ENCODE peak calls at places on chromosomes 4 and X, in six cellular contexts. One of them, this sample, is unnamed.
A peak's percentile ranks its signal among the peaks of the same experiment; 100 is the strongest.

GRCh38 chr4:4555916-4556315 is 14.1 kb upstream of the STX18 start:
- DNase-seq in uterus: no peak
- DNase-seq in mucosa of descending colon: no peak
- DNase-seq in HFFc6: peak; percentile 90
- DNase-seq in A549: no peak
- DNase-seq in dorsolateral prefrontal cortex: no peak
- DNase-seq in this sample: no peak

GRCh38 chrX:66017659-66018170 is 22.2 kb downstream of the VSIG4 start:
- DNase-seq in uterus: no peak
- DNase-seq in mucosa of descending colon: no peak
- DNase-seq in HFFc6: no peak
- DNase-seq in A549: no peak
- DNase-seq in dorsolateral prefrontal cortex: no peak
- DNase-seq in this sample: no peak

GRCh38 chrX:23228950-23229448 is 105.7 kb upstream of the PTCHD1 start:
- DNase-seq in uterus: no peak
- DNase-seq in mucosa of descending colon: no peak
- DNase-seq in HFFc6: no peak
- DNase-seq in A549: no peak
- DNase-seq in dorsolateral prefrontal cortex: no peak
- DNase-seq in this sample: no peak

GRCh38 chr4:76523593-76523992 is 88.6 kb downstream of the SHROOM3 start:
- DNase-seq in uterus: no peak
- DNase-seq in mucosa of descending colon: no peak
- DNase-seq in HFFc6: no peak
- DNase-seq in A549: no peak
- DNase-seq in dorsolateral prefrontal cortex: no peak
- DNase-seq in this sample: no peak

GRCh38 chr4:64407000-64407399 is 2.2 kb downstream of the TECRL start:
- DNase-seq in uterus: no peak
- DNase-seq in mucosa of descending colon: no peak
- DNase-seq in HFFc6: no peak
- DNase-seq in A549: no peak
- DNase-seq in dorsolateral prefrontal cortex: no peak
- DNase-seq in this sample: no peak

GRCh38 chrX:9532349-9532748 is 67.5 kb downstream of the TBL1X start:
- DNase-seq in uterus: peak; percentile 68
- DNase-seq in mucosa of descending colon: no peak
- DNase-seq in HFFc6: no peak
- DNase-seq in A549: no peak
- DNase-seq in dorsolateral prefrontal cortex: no peak
- DNase-seq in this sample: no peak

GRCh38 chrX:149494844-149495565 is 10.1 kb downstream of the IDS start:
- DNase-seq in uterus: no peak
- DNase-seq in mucosa of descending colon: no peak
- DNase-seq in HFFc6: no peak
- DNase-seq in A549: peak; percentile 18
- DNase-seq in dorsolateral prefrontal cortex: no peak
- DNase-seq in this sample: no peak

GRCh38 chr4:11194431-11194830 is 234.3 kb downstream of the HS3ST1 start:
- DNase-seq in uterus: no peak
- DNase-seq in mucosa of descending colon: no peak
- DNase-seq in HFFc6: no peak
- DNase-seq in A549: no peak
- DNase-seq in dorsolateral prefrontal cortex: no peak
- DNase-seq in this sample: no peak

GRCh38 chr4:123014038-123014437 is 91.6 kb upstream of the NUDT6 start:
- DNase-seq in uterus: no peak
- DNase-seq in mucosa of descending colon: no peak
- DNase-seq in HFFc6: no peak
- DNase-seq in A549: no peak
- DNase-seq in dorsolateral prefrontal cortex: no peak
- DNase-seq in this sample: no peak

GRCh38 chr4:172989984-172990711 is 178.5 kb upstream of the GALNT7 start:
- DNase-seq in uterus: no peak
- DNase-seq in mucosa of descending colon: no peak
- DNase-seq in HFFc6: no peak
- DNase-seq in A549: no peak
- DNase-seq in dorsolateral prefrontal cortex: no peak
- DNase-seq in this sample: no peak

GRCh38 chr4:147933316-147933715 is 201.4 kb downstream of the ARHGAP10 start:
- DNase-seq in uterus: no peak
- DNase-seq in mucosa of descending colon: no peak
- DNase-seq in HFFc6: no peak
- DNase-seq in A549: no peak
- DNase-seq in dorsolateral prefrontal cortex: no peak
- DNase-seq in this sample: no peak

GRCh38 chr4:101282076-101282844 is 65.1 kb downstream of the PPP3CA start:
- DNase-seq in uterus: no peak
- DNase-seq in mucosa of descending colon: no peak
- DNase-seq in HFFc6: no peak
- DNase-seq in A549: no peak
- DNase-seq in dorsolateral prefrontal cortex: no peak
- DNase-seq in this sample: no peak

GRCh38 chr4:100591156-100591876 is 73.5 kb upstream of the EMCN start:
- DNase-seq in uterus: no peak
- DNase-seq in mucosa of descending colon: no peak
- DNase-seq in HFFc6: no peak
- DNase-seq in A549: no peak
- DNase-seq in dorsolateral prefrontal cortex: no peak
- DNase-seq in this sample: no peak

GRCh38 chrX:50747471-50747900 is 66.5 kb downstream of the SHROOM4 start:
- DNase-seq in uterus: no peak
- DNase-seq in mucosa of descending colon: no peak
- DNase-seq in HFFc6: no peak
- DNase-seq in A549: peak; percentile 11
- DNase-seq in dorsolateral prefrontal cortex: no peak
- DNase-seq in this sample: peak; percentile 13

GRCh38 chrX:39162322-39162721 is 361.1 kb downstream of the MID1IP1 start:
- DNase-seq in uterus: peak; percentile 20
- DNase-seq in mucosa of descending colon: peak; percentile 76
- DNase-seq in HFFc6: no peak
- DNase-seq in A549: no peak
- DNase-seq in dorsolateral prefrontal cortex: no peak
- DNase-seq in this sample: peak; percentile 47

GRCh38 chr4:168797176-168797575 is 212.9 kb downstream of the CBR4 start:
- DNase-seq in uterus: no peak
- DNase-seq in mucosa of descending colon: no peak
- DNase-seq in HFFc6: peak; percentile 73
- DNase-seq in A549: peak; percentile 77
- DNase-seq in dorsolateral prefrontal cortex: no peak
- DNase-seq in this sample: no peak

GRCh38 chr4:61992351-61992750 is 792.2 kb downstream of the ADGRL3 start:
- DNase-seq in uterus: no peak
- DNase-seq in mucosa of descending colon: no peak
- DNase-seq in HFFc6: no peak
- DNase-seq in A549: no peak
- DNase-seq in dorsolateral prefrontal cortex: no peak
- DNase-seq in this sample: peak; percentile 37

GRCh38 chrX:21529771-21530170 is 128.4 kb downstream of the KLHL34 start:
- DNase-seq in uterus: no peak
- DNase-seq in mucosa of descending colon: no peak
- DNase-seq in HFFc6: no peak
- DNase-seq in A549: no peak
- DNase-seq in dorsolateral prefrontal cortex: no peak
- DNase-seq in this sample: no peak

DNA sequence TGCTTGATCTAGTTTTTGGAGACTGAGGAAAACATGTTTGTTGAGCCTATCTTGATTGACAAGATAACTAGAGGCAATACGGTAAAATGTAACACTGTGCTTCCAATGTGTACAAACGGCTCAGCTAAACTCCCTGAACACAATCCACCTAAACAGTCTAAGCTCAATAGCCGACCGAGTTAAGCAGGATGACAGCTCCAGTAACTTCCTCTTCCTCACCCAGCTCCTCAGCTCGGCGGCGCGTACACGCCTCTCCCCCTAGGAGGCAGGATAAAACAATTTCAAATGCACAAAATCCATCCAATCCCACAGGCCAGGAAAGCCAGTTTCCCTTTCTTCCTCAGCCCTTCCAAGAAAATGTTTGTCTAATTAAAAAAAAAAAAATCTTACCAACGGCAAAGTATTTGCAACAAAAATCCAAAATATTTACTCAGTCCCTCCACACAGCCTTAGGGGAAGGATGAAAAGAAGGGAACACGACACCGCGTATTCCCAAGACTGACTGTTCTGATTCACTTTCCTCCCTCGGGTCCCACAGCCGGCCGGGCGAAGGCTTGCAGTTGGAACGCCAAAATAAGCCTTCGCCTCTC is 996 bp downstream of the CNOT6L start:
- DNase-seq in uterus: peak; percentile 62
- DNase-seq in mucosa of descending colon: peak; percentile 83
- DNase-seq in HFFc6: peak; percentile 86
- DNase-seq in A549: peak; percentile 83
- DNase-seq in dorsolateral prefrontal cortex: peak; percentile 63
- DNase-seq in this sample: peak; percentile 65
- TF ChIP-seq CTCF in uterus: peak; percentile 53
- TF ChIP-seq CTCF in mucosa of descending colon: no peak
- TF ChIP-seq CTCF in HFFc6: peak; percentile 69
- TF ChIP-seq CTCF in A549: peak; percentile 28
- TF ChIP-seq CTCF in dorsolateral prefrontal cortex: peak; percentile 38
- TF ChIP-seq CTCF in this sample: no peak

GRCh38 chrX:123175366-123176122 is 8.5 kb upstream of the GRIA3 start:
- DNase-seq in uterus: no peak
- DNase-seq in mucosa of descending colon: no peak
- DNase-seq in HFFc6: no peak
- DNase-seq in A549: no peak
- DNase-seq in dorsolateral prefrontal cortex: no peak
- DNase-seq in this sample: no peak

GRCh38 chrX:123172874-123173273 is 11.2 kb upstream of the GRIA3 start:
- DNase-seq in uterus: no peak
- DNase-seq in mucosa of descending colon: no peak
- DNase-seq in HFFc6: no peak
- DNase-seq in A549: no peak
- DNase-seq in dorsolateral prefrontal cortex: no peak
- DNase-seq in this sample: no peak

GRCh38 chrX:123169247-123169901 is 14.7 kb upstream of the GRIA3 start:
- DNase-seq in uterus: no peak
- DNase-seq in mucosa of descending colon: no peak
- DNase-seq in HFFc6: no peak
- DNase-seq in A549: peak; percentile 34
- DNase-seq in dorsolateral prefrontal cortex: no peak
- DNase-seq in this sample: no peak

GRCh38 chrX:123171781-123172180 is 12.3 kb upstream of the GRIA3 start:
- DNase-seq in uterus: no peak
- DNase-seq in mucosa of descending colon: no peak
- DNase-seq in HFFc6: peak; percentile 57
- DNase-seq in A549: no peak
- DNase-seq in dorsolateral prefrontal cortex: no peak
- DNase-seq in this sample: no peak

DNA sequence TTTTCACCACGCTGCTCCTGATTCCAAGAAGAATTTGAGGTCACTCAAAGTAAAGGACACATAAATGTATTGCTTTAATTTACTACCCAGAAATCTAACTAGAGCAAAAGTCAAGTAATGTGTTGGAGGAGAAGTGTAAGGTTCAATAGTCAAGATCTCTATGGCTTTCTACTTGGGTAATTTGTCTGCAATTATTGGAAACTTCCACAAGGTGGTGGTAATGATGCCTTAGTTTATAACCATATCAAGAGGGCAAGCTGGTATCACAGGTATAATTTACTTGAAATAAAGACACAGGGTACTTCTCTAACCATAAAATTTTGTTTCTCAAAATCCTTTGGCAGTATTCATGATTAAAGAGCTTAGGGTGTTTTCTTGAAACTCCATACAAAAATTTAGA is 10.2 kb upstream of the GRIA3 start:
- DNase-seq in uterus: no peak
- DNase-seq in mucosa of descending colon: no peak
- DNase-seq in HFFc6: peak; percentile 18
- DNase-seq in A549: peak; percentile 32
- DNase-seq in dorsolateral prefrontal cortex: no peak
- DNase-seq in this sample: no peak
- TF ChIP-seq CTCF in uterus: no peak
- TF ChIP-seq CTCF in mucosa of descending colon: no peak
- TF ChIP-seq CTCF in HFFc6: peak; percentile 67
- TF ChIP-seq CTCF in A549: peak; percentile 19
- TF ChIP-seq CTCF in dorsolateral prefrontal cortex: no peak
- TF ChIP-seq CTCF in this sample: peak; percentile 51

DNA sequence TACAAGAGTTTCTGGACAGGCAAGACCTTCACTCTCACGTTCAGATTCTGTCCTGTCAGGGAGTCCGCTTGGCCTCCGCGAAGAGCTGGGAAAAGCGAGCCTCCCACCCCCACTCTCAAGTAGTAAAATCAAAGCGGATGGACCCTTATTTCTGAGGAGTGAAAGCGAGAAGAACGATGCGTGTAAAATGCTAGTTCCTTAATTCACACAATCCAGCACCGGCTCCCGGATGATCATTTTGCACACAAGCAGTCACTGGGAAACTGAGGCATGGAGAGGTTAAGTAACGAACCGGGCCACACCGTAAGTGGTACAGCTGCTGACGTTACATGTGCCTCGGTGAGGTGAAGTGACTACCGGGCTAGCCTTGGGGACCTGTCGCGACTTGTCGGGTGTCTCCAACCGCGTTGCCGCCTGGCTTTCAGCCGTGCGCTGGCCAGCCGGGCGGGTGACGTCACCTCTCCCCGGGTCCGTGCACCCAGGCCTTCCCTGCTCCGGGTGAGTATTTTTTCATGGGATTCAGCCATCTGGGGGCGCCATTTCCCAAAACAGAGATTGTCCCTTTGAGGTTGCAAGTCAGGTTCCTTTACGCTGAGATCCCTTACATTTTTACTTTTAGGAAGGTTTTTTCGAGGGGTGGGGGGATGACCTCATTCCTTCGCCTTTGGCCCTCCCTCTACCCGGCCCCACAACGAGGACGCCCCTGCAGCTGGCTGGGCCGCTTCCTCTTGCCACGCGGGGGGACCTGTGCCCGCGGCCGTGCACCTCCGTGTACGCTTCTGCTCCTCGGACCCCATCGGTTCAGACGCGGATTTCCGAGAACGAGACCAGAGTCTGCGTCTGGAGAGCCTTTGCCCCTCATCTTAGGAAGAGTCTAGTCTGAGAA is 3.4 kb upstream of the SFRP2 start:
- DNase-seq in uterus: peak; percentile 41
- DNase-seq in mucosa of descending colon: peak; percentile 58
- DNase-seq in HFFc6: no peak
- DNase-seq in A549: peak; percentile 5
- DNase-seq in dorsolateral prefrontal cortex: peak; percentile 62
- DNase-seq in this sample: peak; percentile 96
- TF ChIP-seq CTCF in uterus: no peak
- TF ChIP-seq CTCF in mucosa of descending colon: no peak
- TF ChIP-seq CTCF in HFFc6: peak; percentile 53
- TF ChIP-seq CTCF in A549: no peak
- TF ChIP-seq CTCF in dorsolateral prefrontal cortex: peak; percentile 40
- TF ChIP-seq CTCF in this sample: peak; percentile 74

DNA sequence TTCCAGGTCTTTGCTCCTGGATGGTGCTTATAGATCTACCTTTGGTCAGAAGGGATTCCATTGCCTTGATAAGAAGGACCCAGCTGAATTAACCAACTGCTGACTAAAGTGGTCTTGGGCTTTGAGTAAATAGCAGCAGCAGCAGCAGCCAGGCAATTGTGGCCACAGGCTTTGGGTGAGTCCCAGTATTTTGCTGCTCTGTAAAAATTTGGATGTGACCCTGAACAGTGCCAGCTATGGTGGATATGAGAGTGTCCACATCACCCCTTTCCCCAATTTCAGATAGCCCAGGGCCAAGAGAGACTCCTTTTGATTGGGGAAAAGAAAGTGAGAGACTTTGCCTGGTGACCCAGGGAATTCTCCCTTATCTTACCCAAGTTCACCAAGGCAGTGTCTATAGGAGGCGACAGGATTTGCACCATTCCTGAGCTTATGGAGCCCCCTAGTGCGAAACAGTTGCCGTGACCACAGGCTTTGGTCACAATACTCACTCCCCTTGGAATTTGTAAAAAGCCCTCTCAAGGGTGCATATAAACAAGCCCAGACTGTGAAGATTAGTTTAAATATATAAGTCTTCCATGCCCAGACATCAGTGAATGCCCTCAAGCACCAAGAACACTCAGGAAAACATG is 518.0 kb downstream of the TMA16 start:
- DNase-seq in uterus: no peak
- DNase-seq in mucosa of descending colon: no peak
- DNase-seq in HFFc6: no peak
- DNase-seq in A549: peak; percentile 10
- DNase-seq in dorsolateral prefrontal cortex: no peak
- DNase-seq in this sample: peak; percentile 70
- TF ChIP-seq CTCF in uterus: no peak
- TF ChIP-seq CTCF in mucosa of descending colon: no peak
- TF ChIP-seq CTCF in HFFc6: no peak
- TF ChIP-seq CTCF in A549: no peak
- TF ChIP-seq CTCF in dorsolateral prefrontal cortex: peak; percentile 22
- TF ChIP-seq CTCF in this sample: peak; percentile 52

This sample was measured in glutamatergic neuron.